ENCODE peak calls at places on chromosomes 13 and 19, in eight cellular contexts. B, V, I, X, W, A, D and P are unnamed samples.

GRCh38 chr19:50565984-50566903 is 2.0 kb downstream of the LRRC4B start:
- DNase-seq in B (no peak), V (no peak), I (no peak), X (peak), W (peak), A (no peak), D (no peak), P (no peak)

GRCh38 chr19:993831-994393 is 6.3 kb upstream of the GRIN3B start:
- DNase-seq in B (no peak), V (no peak), I (no peak), X (no peak), W (no peak), A (no peak), D (no peak), P (no peak)

GRCh38 chr13:43664700-43665191 is 122.0 kb downstream of the ENOX1 start:
- DNase-seq in B (no peak), V (peak), I (peak), X (peak), W (no peak), A (no peak), D (no peak), P (no peak)

GRCh38 chr19:10977773-10978155 is 16.9 kb downstream of the SMARCA4 start:
- DNase-seq in B (no peak), V (no peak), I (no peak), X (no peak), W (no peak), A (no peak), D (no peak), P (no peak)

GRCh38 chr19:14393303-14393702 is 12.1 kb downstream of the ADGRE5 start:
- DNase-seq in B (no peak), V (peak), I (no peak), X (no peak), W (no peak), A (no peak), D (no peak), P (no peak)

GRCh38 chr19:6501740-6502648 is at the start of gene TUBB4A:
- DNase-seq in B (no peak), V (no peak), I (no peak), X (peak), W (peak), A (no peak), D (peak), P (peak)

GRCh38 chr19:45512881-45513483 is 5.7 kb downstream of the VASP start:
- DNase-seq in B (no peak), V (no peak), I (no peak), X (no peak), W (no peak), A (no peak), D (no peak), P (no peak)

GRCh38 chr19:57239982-57240310 is 486 bp upstream of the ZNF805 start:
- DNase-seq in B (no peak), V (no peak), I (no peak), X (no peak), W (no peak), A (no peak), D (no peak), P (no peak)